ENCODE peak calls at places on chromosomes 11 and 22, in eight cellular contexts. D is hepatocyte, J is MM.1S, S is GM23338, M is OCI-LY7, U is PC-3, R is HCT116, A is SK-N-SH. Q is an unnamed sample. For H3K9me2, the result is how much of the 10 kb centered on the place peaks cover.

GRCh38 chr11:47533690-47534135 is 19.2 kb downstream of the CELF1 start:
- DNase-seq in D (no peak), J (no peak), S (no peak), M (no peak), U (no peak), R (no peak), A (no peak), Q (no peak)

GRCh38 chr11:76801736-76802135 is 18.6 kb downstream of the TSKU start:
- DNase-seq in D (no peak), J (no peak), S (no peak), M (no peak), U (peak), R (no peak), A (no peak), Q (no peak)

GRCh38 chr11:76455331-76455730 is 10.5 kb downstream of the EMSY start:
- DNase-seq in D (no peak), J (no peak), S (peak), M (no peak), U (no peak), R (no peak), A (no peak), Q (peak)

GRCh38 chr11:72751293-72752087 is 718 bp downstream of the ARAP1 start:
- DNase-seq in D (no peak), J (no peak), S (peak), M (peak), U (no peak), R (no peak), A (peak), Q (peak)

GRCh38 chr11:109112748-109113378 is 309.1 kb upstream of the C11orf87 start:
- DNase-seq in D (peak), J (no peak), S (no peak), M (no peak), U (no peak), R (no peak), A (peak), Q (no peak)

GRCh38 chr11:30196400-30197206 is 34.2 kb upstream of the FSHB start:
- DNase-seq in D (peak), J (peak), S (peak), M (peak), U (peak), R (peak), A (peak), Q (peak)

GRCh38 chr11:73185680-73186293 is 32.3 kb upstream of the P2RY2 start:
- DNase-seq in D (no peak), J (no peak), S (no peak), M (no peak), U (peak), R (no peak), A (no peak), Q (peak)

GRCh38 chr11:17611503-17612220 is 64.6 kb downstream of the OTOG start:
- DNase-seq in D (no peak), J (no peak), S (no peak), M (no peak), U (no peak), R (no peak), A (no peak), Q (no peak)

GRCh38 chr22:28799834-28800307 is 498 bp downstream of the XBP1 start:
- DNase-seq in D (peak), J (peak), S (peak), M (peak), U (peak), R (no peak), A (peak), Q (no peak)

GRCh38 chr11:130861283-130861682 is 55.0 kb downstream of the SNX19 start:
- DNase-seq in D (no peak), J (no peak), S (no peak), M (no peak), U (no peak), R (no peak), A (no peak), Q (no peak)

GRCh38 chr22:23763579-23764331 is 965 bp downstream of the C22orf15 start:
- DNase-seq in D (no peak), J (no peak), S (peak), M (peak), U (no peak), R (no peak), A (peak), Q (no peak)

GRCh38 chr22:36860017-36860416 is 789 bp upstream of the NCF4 start:
- DNase-seq in D (no peak), J (no peak), S (no peak), M (peak), U (no peak), R (no peak), A (no peak), Q (no peak)
- TF ChIP-seq CTCF in D (no peak), J (peak), S (peak), M (peak), U (no peak), R (no peak), A (no peak), Q (no peak)

DNA sequence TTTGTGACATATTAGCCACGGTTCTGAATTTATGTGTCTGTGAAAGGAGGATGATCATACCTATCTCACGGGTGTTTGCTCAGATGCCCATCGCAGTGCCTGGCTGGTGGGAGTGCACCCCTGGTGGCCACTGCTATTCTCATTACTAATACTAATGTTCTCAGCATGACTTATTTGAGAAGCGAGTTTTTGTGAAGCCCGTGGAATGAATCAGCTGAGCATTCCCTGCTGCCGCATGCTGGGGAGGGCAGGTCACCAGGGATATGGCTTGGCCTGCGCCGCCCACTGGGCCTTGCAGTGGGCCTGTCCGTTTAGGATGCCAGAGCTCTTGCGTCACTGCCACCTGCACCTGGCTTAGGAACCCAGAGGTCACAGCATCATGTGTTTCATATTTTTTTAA is 16.8 kb downstream of the CTTN start:
- DNase-seq in D (no peak), J (no peak), S (no peak), M (no peak), U (peak), R (no peak), A (no peak), Q (no peak)
- H3K9me2 ChIP-seq in D (under half), J (under half), S (under half), M (under half), U (under half), R (under half), A (under half), Q (under half)

DNA sequence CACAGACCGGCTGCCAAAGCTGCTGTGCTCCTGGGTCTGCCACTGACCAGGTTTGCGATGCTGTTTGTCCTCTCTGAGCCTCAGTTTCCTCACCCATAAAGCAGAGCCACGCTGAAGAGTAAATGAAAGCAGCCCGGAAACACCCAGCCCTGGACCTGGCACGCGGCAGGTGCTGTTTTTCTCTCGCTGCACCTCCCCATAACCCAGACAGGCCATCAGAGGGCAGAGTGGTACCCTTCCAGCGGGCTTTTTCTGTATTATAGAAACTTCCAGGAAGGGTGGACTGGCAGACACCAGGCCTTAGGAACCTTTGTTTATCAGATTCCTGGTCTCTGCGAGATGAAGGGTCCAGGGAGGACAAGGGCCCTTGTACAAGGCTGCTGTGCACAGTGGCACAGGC is 17.9 kb upstream of the FGF19 start:
- DNase-seq in D (no peak), J (no peak), S (peak), M (no peak), U (peak), R (no peak), A (no peak), Q (no peak)
- TF ChIP-seq CTCF in D (peak), J (peak), S (peak), M (peak), U (peak), R (peak), A (peak), Q (peak)

GRCh38 chr11:133718831-133719230 is 126.5 kb downstream of the SPATA19 start:
- DNase-seq in D (no peak), J (no peak), S (no peak), M (no peak), U (no peak), R (no peak), A (no peak), Q (no peak)

GRCh38 chr11:133724116-133724515 is 121.2 kb downstream of the SPATA19 start:
- DNase-seq in D (no peak), J (no peak), S (no peak), M (no peak), U (no peak), R (no peak), A (no peak), Q (no peak)

GRCh38 chr11:133718238-133718637 is 127.1 kb downstream of the SPATA19 start:
- DNase-seq in D (no peak), J (no peak), S (no peak), M (no peak), U (no peak), R (no peak), A (no peak), Q (no peak)

GRCh38 chr11:133719532-133720235 is 125.6 kb downstream of the SPATA19 start:
- DNase-seq in D (no peak), J (no peak), S (no peak), M (no peak), U (no peak), R (no peak), A (no peak), Q (no peak)

GRCh38 chr11:133720951-133721350 is 124.4 kb downstream of the SPATA19 start:
- DNase-seq in D (no peak), J (no peak), S (no peak), M (no peak), U (no peak), R (no peak), A (no peak), Q (no peak)
- H3K9me2 ChIP-seq in D (under half), J (under half), S (under half), M (under half), U (under half), R (under half), A (under half), Q (under half)

GRCh38 chr11:126991596-126991995 is 9.0 kb downstream of the KIRREL3 start:
- DNase-seq in D (no peak), J (no peak), S (no peak), M (no peak), U (peak), R (no peak), A (no peak), Q (no peak)
- TF ChIP-seq CTCF in D (no peak), J (no peak), S (no peak), M (no peak), U (no peak), R (no peak), A (no peak), Q (no peak)

DNA sequence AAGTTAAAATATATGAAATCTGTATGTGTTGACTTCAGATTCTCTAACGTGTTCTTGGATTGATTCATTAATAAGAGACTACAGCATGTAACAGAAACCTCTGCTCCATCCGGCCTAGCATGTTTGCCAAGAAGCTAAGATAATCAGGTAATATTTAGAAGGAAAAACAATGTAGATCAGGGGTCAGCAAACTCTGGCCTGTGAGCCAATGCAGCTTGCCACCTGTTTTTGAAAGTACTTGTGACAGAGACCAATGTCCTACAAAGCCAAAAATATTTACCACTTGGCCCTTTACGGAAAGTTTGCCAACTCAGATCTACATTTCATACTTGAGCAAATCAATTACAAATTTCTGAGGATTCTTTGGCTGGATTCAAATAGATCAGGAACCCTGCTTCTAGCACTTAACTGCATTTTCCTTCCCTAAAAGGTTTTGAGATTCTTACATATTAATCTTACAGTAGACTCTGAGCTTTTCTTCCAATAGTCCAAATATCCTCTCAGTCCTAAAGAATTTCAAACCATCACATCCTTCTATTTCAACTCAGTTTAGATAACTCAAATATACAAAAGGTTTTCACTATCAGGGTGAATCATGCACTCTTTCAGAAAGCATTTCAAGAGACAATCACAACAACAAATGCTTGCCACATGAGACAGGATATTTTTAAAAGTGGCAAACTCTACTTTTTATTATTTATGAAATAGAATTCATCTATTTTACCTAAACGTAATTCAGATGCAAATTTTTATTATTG is 29.5 kb downstream of the APOL5 start:
- DNase-seq in D (no peak), J (no peak), S (no peak), M (no peak), U (no peak), R (no peak), A (no peak), Q (no peak)
- H3K9me2 ChIP-seq in D (under half), J (under half), S (under half), M (under half), U (under half), R (under half), A (under half), Q (under half)